ENCODE peak calls at places on chromosomes 7 and 10, in eight cellular contexts. S is HCT116, Y is PC-3, W is tibial artery, V is psoas muscle, G is heart left ventricle, R is heart right ventricle, J is WERI-Rb-1. A is an unnamed sample.

GRCh38 chr10:44264244-44264643 is 120.7 kb downstream of the CXCL12 start:
- DNase-seq in S (no peak), Y (no peak), W (no peak), V (no peak), G (no peak), R (no peak), J (no peak), A (no peak)

GRCh38 chr7:33623267-33623666 is 282.1 kb upstream of the BMPER start:
- DNase-seq in S (no peak), Y (no peak), W (no peak), V (no peak), G (no peak), R (no peak), J (no peak), A (no peak)

GRCh38 chr7:55109384-55110167 is 90.8 kb downstream of the EGFR start:
- DNase-seq in S (peak), Y (peak), W (no peak), V (no peak), G (no peak), R (no peak), J (no peak), A (no peak)

GRCh38 chr10:82668266-82668665 is 793.3 kb downstream of the NRG3 start:
- DNase-seq in S (no peak), Y (no peak), W (no peak), V (no peak), G (no peak), R (no peak), J (no peak), A (no peak)

GRCh38 chr7:129862672-129863071 is 90.1 kb downstream of the UBE2H start:
- DNase-seq in S (no peak), Y (no peak), W (no peak), V (no peak), G (peak), R (peak), J (no peak), A (no peak)

GRCh38 chr10:124168991-124169826 is 75.8 kb upstream of the CHST15 start:
- DNase-seq in S (no peak), Y (no peak), W (no peak), V (no peak), G (no peak), R (no peak), J (no peak), A (peak)

GRCh38 chr10:84783386-84783785 is 455.0 kb downstream of the CCSER2 start:
- DNase-seq in S (peak), Y (peak), W (no peak), V (no peak), G (no peak), R (peak), J (peak), A (no peak)

GRCh38 chr10:102678842-102679289 is 34.6 kb downstream of the TRIM8 start:
- DNase-seq in S (no peak), Y (peak), W (peak), V (peak), G (peak), R (peak), J (peak), A (no peak)

GRCh38 chr7:90626011-90626410 is 29.9 kb downstream of the CDK14 start:
- DNase-seq in S (no peak), Y (peak), W (no peak), V (no peak), G (no peak), R (no peak), J (no peak), A (no peak)

GRCh38 chr10:90920986-90921643 is at the start of gene ANKRD1:
- DNase-seq in S (peak), Y (peak), W (no peak), V (no peak), G (peak), R (peak), J (no peak), A (no peak)

GRCh38 chr10:74453151-74453550 is 302.1 kb downstream of the ADK start:
- DNase-seq in S (no peak), Y (no peak), W (no peak), V (no peak), G (no peak), R (no peak), J (no peak), A (no peak)

DNA sequence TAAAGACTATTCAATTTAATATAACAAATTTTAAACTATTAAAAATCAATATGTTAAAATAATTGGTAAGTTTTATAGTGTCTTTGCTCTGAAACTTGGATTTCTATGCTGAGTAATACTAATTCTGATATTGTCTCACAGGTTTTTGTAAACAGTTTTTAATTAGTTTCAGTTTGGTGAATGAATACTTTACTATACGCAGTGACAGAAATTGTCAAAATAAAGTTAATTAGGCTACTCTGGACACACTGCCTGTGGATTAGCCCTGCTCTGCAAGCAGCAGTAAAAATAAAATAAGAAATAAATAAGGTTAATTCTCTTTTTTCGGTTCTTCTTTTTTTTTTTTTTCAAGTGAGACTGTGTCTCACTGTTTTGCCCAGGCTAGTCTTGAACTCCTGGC is 105.3 kb downstream of the ANKRD61 start:
- DNase-seq in S (no peak), Y (no peak), W (no peak), V (no peak), G (no peak), R (no peak), J (no peak), A (no peak)
- H3K27ac ChIP-seq in S (no peak), Y (no peak), W (no peak), V (no peak), G (no peak), R (no peak), J (no peak), A (no peak)

GRCh38 chr7:127653396-127653795 is 1.4 kb downstream of the SND1 start:
- DNase-seq in S (no peak), Y (no peak), W (no peak), V (no peak), G (no peak), R (no peak), J (no peak), A (no peak)
- H3K4me3 ChIP-seq in S (peak), Y (peak), W (peak), V (peak), G (peak), R (no peak), J (no peak), A (peak)

DNA sequence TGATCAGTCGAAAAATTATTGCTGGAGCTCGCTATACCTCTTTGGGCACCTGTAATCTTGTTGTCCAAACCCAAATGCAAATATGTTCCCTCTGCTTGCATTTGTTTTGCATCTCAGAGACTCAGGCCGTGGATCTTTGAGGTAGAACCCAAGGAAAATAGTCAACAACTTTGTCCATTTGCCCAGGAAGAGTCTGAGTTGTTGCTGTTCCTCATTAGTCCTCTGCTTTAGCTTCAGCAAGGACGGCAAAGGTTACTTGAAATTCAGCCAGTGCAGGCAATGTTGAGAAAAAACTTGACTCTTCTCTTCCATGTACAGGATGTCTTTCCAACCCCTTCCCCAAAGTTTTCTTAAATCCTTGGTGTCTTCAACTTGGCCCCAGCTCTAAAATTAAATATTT is 45.8 kb downstream of the PDK4 start:
- DNase-seq in S (no peak), Y (no peak), W (no peak), V (no peak), G (no peak), R (no peak), J (no peak), A (no peak)
- TF ChIP-seq CTCF in S (no peak), Y (no peak), W (no peak), V (no peak), G (no peak), R (no peak), J (no peak), A (no peak)

GRCh38 chr7:22808140-22808539 is 14.5 kb downstream of the TOMM7 start:
- DNase-seq in S (no peak), Y (no peak), W (no peak), V (no peak), G (no peak), R (no peak), J (no peak), A (no peak)

GRCh38 chr7:22812350-22812749 is 10.3 kb downstream of the TOMM7 start:
- DNase-seq in S (no peak), Y (no peak), W (no peak), V (no peak), G (no peak), R (no peak), J (no peak), A (no peak)

GRCh38 chr7:22810843-22811242 is 11.8 kb downstream of the TOMM7 start:
- DNase-seq in S (no peak), Y (no peak), W (no peak), V (no peak), G (no peak), R (no peak), J (no peak), A (no peak)

GRCh38 chr7:22811746-22812280 is 10.8 kb downstream of the TOMM7 start:
- DNase-seq in S (no peak), Y (no peak), W (no peak), V (no peak), G (no peak), R (no peak), J (no peak), A (no peak)

GRCh38 chr7:22809902-22810642 is 12.6 kb downstream of the TOMM7 start:
- DNase-seq in S (no peak), Y (no peak), W (no peak), V (no peak), G (no peak), R (no peak), J (no peak), A (no peak)
- H3K27ac ChIP-seq in S (no peak), Y (no peak), W (no peak), V (peak), G (no peak), R (no peak), J (no peak), A (no peak)

DNA sequence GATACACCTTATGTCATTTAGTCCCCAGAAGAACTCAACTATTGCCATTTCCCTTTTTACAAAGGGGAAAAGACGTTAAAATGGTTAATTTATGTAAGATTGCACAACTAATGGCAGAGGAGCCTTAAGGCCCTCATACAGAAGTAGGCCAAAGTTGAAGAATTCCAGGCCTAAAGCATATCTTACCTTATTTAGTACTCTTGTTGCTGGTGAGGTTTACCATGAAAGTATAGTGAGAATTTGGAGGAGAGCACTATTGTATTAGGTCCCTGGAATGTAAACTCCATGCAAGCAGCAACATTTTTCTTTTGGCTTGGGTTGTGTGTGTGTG is 727 bp upstream of the CRPPA start:
- DNase-seq in S (no peak), Y (no peak), W (no peak), V (no peak), G (no peak), R (no peak), J (no peak), A (no peak)
- H3K4me3 ChIP-seq in S (no peak), Y (no peak), W (no peak), V (peak), G (peak), R (peak), J (no peak), A (peak)

GRCh38 chr10:63724922-63725321 is 203.7 kb downstream of the REEP3 start:
- DNase-seq in S (no peak), Y (peak), W (no peak), V (no peak), G (no peak), R (no peak), J (no peak), A (no peak)
- TF ChIP-seq CTCF in S (peak), Y (peak), W (no peak), V (no peak), G (no peak), R (no peak), J (no peak), A (no peak)

GRCh38 chr10:71746344-71747037 is 26.8 kb downstream of the VSIR start:
- DNase-seq in S (no peak), Y (no peak), W (no peak), V (peak), G (peak), R (peak), J (peak), A (no peak)
- H3K27ac ChIP-seq in S (no peak), Y (no peak), W (peak), V (no peak), G (peak), R (peak), J (no peak), A (peak)

GRCh38 chr7:15685358-15686181 is 913 bp downstream of the MEOX2 start:
- DNase-seq in S (no peak), Y (no peak), W (peak), V (peak), G (peak), R (peak), J (peak), A (peak)

GRCh38 chr7:15684834-15685233 is 1.6 kb downstream of the MEOX2 start:
- DNase-seq in S (no peak), Y (no peak), W (peak), V (no peak), G (peak), R (peak), J (no peak), A (no peak)

GRCh38 chr7:15682751-15683150 is 3.7 kb downstream of the MEOX2 start:
- DNase-seq in S (no peak), Y (no peak), W (no peak), V (no peak), G (no peak), R (no peak), J (no peak), A (no peak)

GRCh38 chr7:15686209-15686956 is at the start of gene MEOX2:
- DNase-seq in S (no peak), Y (no peak), W (peak), V (peak), G (peak), R (peak), J (peak), A (peak)

GRCh38 chr7:15684036-15684815 is 2.3 kb downstream of the MEOX2 start:
- DNase-seq in S (no peak), Y (no peak), W (no peak), V (no peak), G (no peak), R (no peak), J (no peak), A (no peak)
- H3K4me3 ChIP-seq in S (no peak), Y (no peak), W (peak), V (peak), G (peak), R (peak), J (no peak), A (peak)